ENCODE peak calls at places on chromosomes 1 and 21, in nine cellular contexts. R is IMR-90, S is PC-9, Y is left ventricle myocardium inferior, J is lower lobe of right lung, H is fibroblast of villous mesenchyme, T is tibial artery, F is A549, E is HCT116. I is an unnamed sample.

GRCh38 chr1:26317612-26318337 is at the start of gene CD52:
- DNase-seq in J (no peak), H (no peak), S (no peak), T (no peak), F (no peak), R (no peak), Y (no peak), E (no peak), I (no peak)

GRCh38 chr1:205062895-205063294 is 19.9 kb downstream of the CNTN2 start:
- DNase-seq in Y (no peak), E (no peak), F (no peak), J (no peak), R (no peak), S (no peak), H (no peak), T (no peak), I (no peak)

GRCh38 chr1:65113298-65113697 is 34.7 kb upstream of the AK4 start:
- DNase-seq in J (no peak), T (no peak), F (no peak), R (no peak), E (no peak), H (no peak), S (no peak), Y (no peak), I (no peak)

GRCh38 chr1:35079003-35079930 is at the start of gene ZMYM1:
- DNase-seq in T (peak; percentile 80), R (peak; percentile 83), F (peak; percentile 76), Y (peak; percentile 88), S (peak; percentile 80), H (peak; percentile 90), J (peak; percentile 90), E (peak; percentile 40), I (peak; percentile 85)

GRCh38 chr1:220887202-220887867 is 8.1 kb downstream of the HLX start:
- DNase-seq in H (peak; percentile 37), R (no peak), F (no peak), T (no peak), E (no peak), Y (no peak), S (no peak), J (no peak), I (no peak)

GRCh38 chr21:31553461-31553860 is 106.0 kb upstream of the SOD1 start:
- DNase-seq in S (no peak), J (no peak), H (no peak), T (no peak), R (no peak), F (no peak), E (no peak), Y (no peak), I (no peak)

GRCh38 chr21:46191257-46191685 is 7.0 kb upstream of the SPATC1L start:
- DNase-seq in F (no peak), J (no peak), S (peak; percentile 48), H (peak; percentile 81), R (peak; percentile 85), T (peak; percentile 69), Y (no peak), E (no peak), I (peak; percentile 85)

GRCh38 chr1:219883400-219884332 is 44.7 kb downstream of the SLC30A10 start:
- DNase-seq in E (no peak), H (no peak), Y (no peak), R (no peak), S (no peak), F (no peak), T (no peak), J (no peak), I (no peak)

GRCh38 chr1:212635141-212635601 is 26.6 kb downstream of the ATF3 start:
- DNase-seq in S (no peak), T (no peak), F (no peak), R (peak; percentile 74), J (no peak), Y (no peak), H (peak; percentile 84), E (no peak), I (peak; percentile 54)

GRCh38 chr1:45752441-45753052 is 2.1 kb upstream of the IPP start:
- DNase-seq in E (no peak), S (peak; percentile 57), H (peak; percentile 58), F (no peak), T (no peak), J (no peak), R (peak; percentile 46), Y (no peak), I (peak; percentile 28)

GRCh38 chr21:38293765-38294164 is 37.0 kb downstream of the KCNJ15 start:
- DNase-seq in Y (no peak), F (no peak), T (no peak), R (no peak), E (no peak), S (no peak), J (no peak), H (no peak), I (no peak)

GRCh38 chr1:160342953-160343869 is at the start of the genes COPA and NCSTN:
- DNase-seq in S (peak; percentile 89), Y (peak; percentile 91), H (peak; percentile 98), R (peak; percentile 97), E (peak; percentile 92), T (peak; percentile 95), J (peak; percentile 95), F (peak; percentile 96), I (peak; percentile 98)

GRCh38 chr1:201229771-201230635 is 39.4 kb downstream of the IGFN1 start:
- DNase-seq in S (no peak), E (peak; percentile 15), T (no peak), J (no peak), F (no peak), H (no peak), Y (no peak), R (peak; percentile 71), I (no peak)

GRCh38 chr1:239819756-239820155 is 271.9 kb upstream of the FMN2 start:
- DNase-seq in H (no peak), T (no peak), R (no peak), J (no peak), E (no peak), F (no peak), S (no peak), Y (no peak), I (no peak)

GRCh38 chr1:239815074-239815473 is 276.6 kb upstream of the FMN2 start:
- DNase-seq in T (no peak), J (no peak), R (no peak), H (no peak), F (no peak), E (no peak), S (no peak), Y (no peak), I (no peak)

GRCh38 chr1:239817801-239818200 is 273.9 kb upstream of the FMN2 start:
- DNase-seq in Y (no peak), E (no peak), S (peak; percentile 48), R (no peak), J (no peak), H (no peak), T (no peak), F (no peak), I (no peak)

GRCh38 chr1:239816090-239816812 is 275.4 kb upstream of the FMN2 start:
- DNase-seq in T (peak; percentile 33), J (peak; percentile 58), R (peak; percentile 55), Y (no peak), F (peak; percentile 89), H (peak; percentile 17), E (no peak), S (peak; percentile 90), I (peak; percentile 39)

GRCh38 chr1:239819075-239819474 is 272.6 kb upstream of the FMN2 start:
- DNase-seq in Y (no peak), F (no peak), S (no peak), T (no peak), H (no peak), R (no peak), E (no peak), J (no peak), I (no peak)
- TF ChIP-seq CTCF in Y (no peak), F (peak; percentile 7), S (no peak), T (no peak), H (no peak), R (no peak), E (no peak), J (no peak), I (no peak)

GRCh38 chr1:1032428-1032827 is 12.5 kb downstream of the AGRN start:
- DNase-seq in T (no peak), Y (no peak), E (no peak), J (no peak), F (no peak), R (no peak), S (no peak), H (no peak), I (no peak)

GRCh38 chr1:1034438-1034759 is 14.5 kb downstream of the AGRN start:
- DNase-seq in T (no peak), F (no peak), H (no peak), J (no peak), Y (no peak), S (no peak), R (no peak), E (no peak), I (no peak)

GRCh38 chr1:1031659-1032245 is 11.8 kb downstream of the AGRN start:
- DNase-seq in R (no peak), E (no peak), F (no peak), S (no peak), H (no peak), J (no peak), Y (no peak), T (no peak), I (no peak)

GRCh38 chr1:1033731-1034437 is 14.0 kb downstream of the AGRN start:
- DNase-seq in H (no peak), F (no peak), S (no peak), T (no peak), Y (no peak), J (no peak), R (no peak), E (no peak), I (no peak)

DNA sequence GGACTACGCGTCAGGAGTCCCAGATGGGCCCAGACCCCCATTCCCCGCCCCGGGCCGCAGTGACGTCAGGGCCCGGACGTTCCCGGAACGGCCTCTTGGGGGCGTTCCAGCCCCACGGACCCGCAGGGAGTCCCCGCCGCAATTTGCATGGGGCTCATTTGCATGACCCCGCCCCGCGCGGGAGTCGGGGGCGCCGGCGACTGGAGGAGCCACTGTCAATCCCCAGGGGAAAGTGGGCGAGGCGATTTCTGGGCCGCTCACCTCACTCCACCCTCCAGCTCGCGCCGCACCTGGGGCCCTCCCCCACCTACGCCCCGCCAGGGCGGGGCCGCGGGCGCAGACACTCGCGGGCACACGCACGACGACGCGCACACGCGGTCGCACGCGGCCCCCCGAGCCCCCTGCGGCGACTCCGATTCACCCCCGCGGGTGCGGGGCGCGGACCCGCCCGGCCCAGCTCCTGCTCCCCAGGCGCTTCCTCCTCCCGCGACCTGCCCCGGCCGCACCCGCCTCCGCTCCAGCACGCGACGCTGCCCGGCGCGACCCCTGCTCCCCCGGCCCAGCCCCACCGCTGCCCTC is 13.2 kb downstream of the AGRN start:
- DNase-seq in Y (peak; percentile 65), R (peak; percentile 63), T (no peak), F (peak; percentile 43), H (peak; percentile 86), J (peak; percentile 89), S (no peak), E (no peak), I (peak; percentile 72)
- H3K4me3 ChIP-seq in Y (peak overlapping the region; percentile 68), R (no peak overlapping the region), T (peak overlapping the region; percentile 58), F (no peak overlapping the region), H (peak overlapping the region; percentile 54), J (peak overlapping the region; percentile 54), S (no peak overlapping the region), E (no peak overlapping the region), I (peak overlapping the region; percentile 40)

GRCh38 chr1:73998348-73998959 is 199.5 kb downstream of the LRRIQ3 start:
- DNase-seq in E (peak; percentile 8), T (no peak), J (no peak), F (peak; percentile 41), Y (no peak), S (peak; percentile 44), R (peak; percentile 32), H (peak; percentile 26), I (peak; percentile 54)
- TF ChIP-seq CTCF in E (peak; percentile 51), T (peak; percentile 26), J (peak; percentile 37), F (peak; percentile 53), Y (peak; percentile 61), S (peak; percentile 77), R (peak; percentile 45), H (peak; percentile 27), I (peak; percentile 44)

GRCh38 chr1:47232187-47232874 is at the start of gene TAL1:
- DNase-seq in F (no peak), T (no peak), E (no peak), Y (no peak), J (peak; percentile 55), R (no peak), H (no peak), S (no peak), I (no peak)
- H3K4me3 ChIP-seq in F (peak within 1 kb of the TSS; percentile 49), T (peak within 1 kb of the TSS; percentile 49), E (no peak within 1 kb of the TSS), Y (peak within 1 kb of the TSS; percentile 68), J (peak within 1 kb of the TSS; percentile 56), R (no peak within 1 kb of the TSS), H (peak within 1 kb of the TSS; percentile 30), S (no peak within 1 kb of the TSS), I (peak within 1 kb of the TSS; percentile 38)